ENCODE peak calls at places on chromosomes 3 and 15, in ten cellular contexts. N, R, G, V, H, D, M, I, E and W are unnamed samples.

GRCh38 chr3:31265646-31266423 is 266.9 kb upstream of the STT3B start:
- DNase-seq in G (no peak), M (no peak), V (no peak), H (no peak), I (no peak), D (no peak), E (no peak), N (no peak), R (no peak), W (no peak)

GRCh38 chr3:37148208-37148607 is 26.2 kb downstream of the LRRFIP2 start:
- DNase-seq in E (no peak), N (no peak), V (no peak), H (no peak), G (no peak), D (no peak), M (no peak), I (no peak), R (no peak), W (no peak)

GRCh38 chr3:178677961-178678360 is 141.7 kb downstream of the KCNMB2 start:
- DNase-seq in N (no peak), R (no peak), E (no peak), M (no peak), D (no peak), H (no peak), G (no peak), V (no peak), I (no peak), W (no peak)

GRCh38 chr3:141797167-141797773 is 34.1 kb downstream of the GRK7 start:
- DNase-seq in G (peak), N (peak), H (peak), R (peak), I (no peak), E (no peak), D (no peak), M (peak), V (no peak), W (no peak)

GRCh38 chr3:23004971-23005370 is 198.2 kb upstream of the UBE2E2 start:
- DNase-seq in D (peak), M (no peak), I (peak), V (peak), R (no peak), E (no peak), G (no peak), H (no peak), N (no peak), W (peak)

GRCh38 chr3:144364797-144365196 is 393.2 kb downstream of the DIPK2A start:
- DNase-seq in V (peak), N (no peak), D (no peak), R (no peak), G (no peak), E (no peak), M (no peak), H (no peak), I (no peak), W (peak)

GRCh38 chr3:110420158-110420641 is 651.4 kb upstream of the NECTIN3 start:
- DNase-seq in V (peak), D (no peak), I (peak), R (no peak), G (no peak), N (no peak), E (no peak), H (no peak), M (no peak), W (peak)

GRCh38 chr3:127037971-127038446 is 55.1 kb downstream of the PLXNA1 start:
- DNase-seq in M (no peak), G (no peak), V (no peak), H (no peak), E (no peak), R (no peak), I (no peak), D (no peak), N (peak), W (no peak)

GRCh38 chr3:50345586-50345985 is at the start of gene ZMYND10:
- DNase-seq in N (peak), V (peak), E (peak), H (no peak), M (no peak), D (peak), R (peak), G (peak), I (no peak), W (no peak)

GRCh38 chr15:56249080-56249479 is 5.4 kb upstream of the RFX7 start:
- DNase-seq in M (peak), R (no peak), N (no peak), G (peak), H (peak), V (peak), D (no peak), E (no peak), I (peak), W (peak)

GRCh38 chr3:15982243-15982642 is 184.5 kb upstream of the ANKRD28 start:
- DNase-seq in I (no peak), R (no peak), M (no peak), V (no peak), H (no peak), N (no peak), D (no peak), E (no peak), G (no peak), W (no peak)

GRCh38 chr3:24379936-24380335 is 114.7 kb downstream of the THRB start:
- DNase-seq in H (no peak), E (no peak), V (no peak), G (no peak), I (no peak), D (no peak), N (no peak), M (no peak), R (no peak), W (no peak)